ENCODE peak calls at places on chromosomes 12 and 14, in nine cellular contexts. L, H, W, P, K, I, M, Z and T are unnamed samples. For H3K9me3, the result is how much of the 10 kb centered on the place peaks cover.

GRCh38 chr12:119911147-119911546 is 34.0 kb upstream of the CIT start:
- DNase-seq in L (no peak), H (no peak), W (no peak), P (peak), K (no peak), I (no peak), M (no peak), Z (no peak), T (no peak)

GRCh38 chr12:93015970-93016751 is 87.1 kb upstream of the EEA1 start:
- DNase-seq in L (no peak), H (peak), W (no peak), P (peak), K (no peak), I (no peak), M (no peak), Z (no peak), T (peak)

GRCh38 chr12:124440841-124441381 is 126.5 kb downstream of the NCOR2 start:
- DNase-seq in L (no peak), H (no peak), W (no peak), P (no peak), K (no peak), I (peak), M (no peak), Z (no peak), T (no peak)

GRCh38 chr12:67647547-67648305 is 819 bp upstream of the DYRK2 start:
- DNase-seq in L (peak), H (peak), W (peak), P (peak), K (no peak), I (peak), M (peak), Z (peak), T (peak)

GRCh38 chr12:93860659-93861373 is 183.6 kb downstream of the CRADD start:
- DNase-seq in L (no peak), H (no peak), W (no peak), P (no peak), K (no peak), I (no peak), M (no peak), Z (no peak), T (no peak)

GRCh38 chr14:88614218-88614907 is 51.5 kb downstream of the ZC3H14 start:
- DNase-seq in L (no peak), H (no peak), W (no peak), P (peak), K (no peak), I (no peak), M (no peak), Z (no peak), T (peak)

GRCh38 chr12:78194448-78194847 is 363.8 kb downstream of the NAV3 start:
- DNase-seq in L (no peak), H (no peak), W (no peak), P (peak), K (no peak), I (no peak), M (no peak), Z (no peak), T (peak)

GRCh38 chr12:117514016-117514415 is 152.6 kb upstream of the NOS1 start:
- DNase-seq in L (no peak), H (no peak), W (no peak), P (no peak), K (no peak), I (no peak), M (no peak), Z (no peak), T (no peak)

GRCh38 chr12:93173178-93173957 is 204.4 kb upstream of the NUDT4 start:
- DNase-seq in L (no peak), H (no peak), W (no peak), P (peak), K (no peak), I (no peak), M (no peak), Z (no peak), T (no peak)

GRCh38 chr12:79127268-79127895 is 262.8 kb downstream of the SYT1 start:
- DNase-seq in L (no peak), H (peak), W (no peak), P (peak), K (no peak), I (no peak), M (no peak), Z (no peak), T (peak)

GRCh38 chr12:388547-389137 is 478 bp downstream of the KDM5A start:
- DNase-seq in L (no peak), H (peak), W (peak), P (peak), K (no peak), I (peak), M (no peak), Z (no peak), T (peak)

GRCh38 chr12:56350662-56351061 is 9.2 kb downstream of the STAT2 start:
- DNase-seq in L (no peak), H (no peak), W (no peak), P (no peak), K (no peak), I (no peak), M (no peak), Z (no peak), T (no peak)

GRCh38 chr12:124732275-124733075 is 131.2 kb downstream of the SCARB1 start:
- DNase-seq in L (no peak), H (no peak), W (no peak), P (no peak), K (no peak), I (peak), M (peak), Z (no peak), T (no peak)

GRCh38 chr12:28026701-28027100 is 54.2 kb upstream of the PTHLH start:
- DNase-seq in L (no peak), H (no peak), W (no peak), P (no peak), K (no peak), I (no peak), M (no peak), Z (no peak), T (no peak)

GRCh38 chr12:109944975-109945374 is 44.9 kb downstream of the TCHP start:
- DNase-seq in L (peak), H (no peak), W (no peak), P (peak), K (peak), I (peak), M (peak), Z (no peak), T (peak)

GRCh38 chr12:111570090-111570961 is 28.8 kb downstream of the ATXN2 start:
- DNase-seq in L (peak), H (peak), W (no peak), P (peak), K (no peak), I (no peak), M (no peak), Z (no peak), T (peak)

DNA sequence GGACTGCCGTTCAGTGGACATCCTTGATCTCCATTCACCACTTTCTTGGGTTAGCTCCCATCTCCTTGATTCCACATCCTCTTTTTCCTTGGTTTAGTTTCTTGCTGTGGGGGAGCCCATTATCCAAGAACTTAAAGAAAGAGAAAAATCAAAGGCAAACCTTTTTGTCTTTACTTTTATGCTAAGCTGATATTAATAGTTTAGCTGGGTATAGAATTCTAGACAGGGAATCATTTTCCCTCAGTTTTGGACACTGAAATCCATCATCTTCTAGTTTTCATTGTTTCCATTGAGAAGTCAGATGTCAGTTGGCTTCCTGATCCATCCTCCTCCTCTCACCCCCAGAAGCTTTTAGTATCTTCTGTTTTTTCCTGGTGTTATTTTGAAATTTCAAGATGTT is 8.8 kb upstream of the KIF26A start:
- DNase-seq in L (no peak), H (no peak), W (no peak), P (no peak), K (no peak), I (no peak), M (no peak), Z (no peak), T (no peak)
- H3K9me3 ChIP-seq in L (under half), H (under half), W (under half), P (under half), K (under half), I (under half), M (under half), Z (under half), T (under half)

GRCh38 chr12:34372003-34372402 is 349.7 kb downstream of the ALG10 start:
- DNase-seq in L (no peak), H (no peak), W (no peak), P (no peak), K (no peak), I (no peak), M (no peak), Z (no peak), T (no peak)

GRCh38 chr12:34363050-34363673 is 340.9 kb downstream of the ALG10 start:
- DNase-seq in L (no peak), H (no peak), W (no peak), P (no peak), K (no peak), I (no peak), M (no peak), Z (no peak), T (no peak)

GRCh38 chr12:34373926-34374325 is 351.6 kb downstream of the ALG10 start:
- DNase-seq in L (no peak), H (no peak), W (no peak), P (no peak), K (no peak), I (no peak), M (no peak), Z (no peak), T (no peak)

GRCh38 chr12:34371050-34371449 is 348.8 kb downstream of the ALG10 start:
- DNase-seq in L (no peak), H (no peak), W (no peak), P (no peak), K (no peak), I (no peak), M (no peak), Z (no peak), T (no peak)

GRCh38 chr12:34368079-34368478 is 345.8 kb downstream of the ALG10 start:
- DNase-seq in L (no peak), H (no peak), W (no peak), P (no peak), K (no peak), I (no peak), M (no peak), Z (no peak), T (no peak)
- H3K9me3 ChIP-seq in L (half or more), H (under half), W (under half), P (under half), K (under half), I (under half), M (under half), Z (half or more), T (under half)

DNA sequence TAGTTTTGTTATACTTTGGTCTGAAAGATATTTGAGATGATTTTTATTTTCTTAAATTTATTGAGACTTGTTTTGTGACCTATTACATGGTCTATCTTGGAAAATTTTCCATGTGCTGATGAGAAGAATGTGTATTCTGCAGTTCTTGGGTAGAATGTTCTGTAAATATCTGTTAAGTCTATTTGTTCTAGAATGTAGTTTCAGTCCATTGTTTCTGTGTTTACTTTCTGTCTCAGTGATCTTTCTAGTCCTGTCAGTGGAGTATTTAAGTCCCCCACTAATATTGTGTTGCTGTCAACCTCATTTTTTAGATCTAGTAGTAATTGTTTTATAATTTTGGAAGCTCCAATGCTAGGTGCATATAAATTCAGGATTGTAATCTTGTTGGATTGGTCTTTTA is 30.4 kb upstream of the SCAF11 start:
- DNase-seq in L (no peak), H (no peak), W (no peak), P (no peak), K (no peak), I (no peak), M (no peak), Z (no peak), T (no peak)
- H3K9me3 ChIP-seq in L (under half), H (under half), W (under half), P (under half), K (under half), I (under half), M (half or more), Z (under half), T (under half)

DNA sequence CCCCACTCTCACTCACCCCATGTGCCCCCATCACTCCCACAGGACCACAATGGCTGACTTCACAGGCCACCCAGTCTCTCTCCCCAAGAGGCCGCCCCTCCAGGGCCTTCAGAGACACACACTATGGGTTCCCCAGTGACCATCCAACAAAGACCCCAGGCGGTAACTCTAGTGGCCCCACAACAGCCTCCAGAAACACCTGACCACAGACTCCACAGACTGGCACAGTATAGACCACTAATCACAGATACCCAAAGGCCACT is 3.0 kb downstream of the ZNF605 start:
- DNase-seq in L (no peak), H (no peak), W (no peak), P (no peak), K (no peak), I (no peak), M (peak), Z (no peak), T (no peak)
- H3K9me3 ChIP-seq in L (under half), H (under half), W (under half), P (half or more), K (under half), I (under half), M (half or more), Z (half or more), T (under half)

GRCh38 chr12:132354211-132354981 is 25.0 kb upstream of the GALNT9 start:
- DNase-seq in L (no peak), H (no peak), W (no peak), P (no peak), K (no peak), I (peak), M (no peak), Z (no peak), T (no peak)
- H3K9me3 ChIP-seq in L (under half), H (under half), W (under half), P (under half), K (under half), I (under half), M (under half), Z (under half), T (under half)

GRCh38 chr12:2768224-2768961 is 26.4 kb upstream of the FKBP4 start:
- DNase-seq in L (no peak), H (no peak), W (no peak), P (no peak), K (no peak), I (no peak), M (no peak), Z (no peak), T (no peak)
- H3K9me3 ChIP-seq in L (under half), H (under half), W (under half), P (under half), K (under half), I (under half), M (under half), Z (under half), T (under half)

GRCh38 chr12:18888062-18888461 is 150.1 kb downstream of the CAPZA3 start:
- DNase-seq in L (no peak), H (no peak), W (no peak), P (no peak), K (no peak), I (no peak), M (no peak), Z (no peak), T (no peak)
- H3K9me3 ChIP-seq in L (under half), H (under half), W (under half), P (under half), K (under half), I (under half), M (under half), Z (under half), T (under half)

GRCh38 chr14:23703027-23703426 is 66.9 kb downstream of the DHRS2 start:
- DNase-seq in L (no peak), H (no peak), W (no peak), P (no peak), K (no peak), I (no peak), M (no peak), Z (no peak), T (no peak)
- H3K9me3 ChIP-seq in L (under half), H (under half), W (under half), P (under half), K (under half), I (under half), M (half or more), Z (under half), T (under half)

GRCh38 chr14:105660816-105661531 is 134.6 kb downstream of the TMEM121 start:
- DNase-seq in L (no peak), H (no peak), W (no peak), P (no peak), K (no peak), I (no peak), M (no peak), Z (no peak), T (no peak)

GRCh38 chr14:105665951-105666277 is 139.5 kb downstream of the TMEM121 start:
- DNase-seq in L (no peak), H (no peak), W (no peak), P (no peak), K (no peak), I (no peak), M (no peak), Z (no peak), T (no peak)

GRCh38 chr14:105665247-105665950 is 139.0 kb downstream of the TMEM121 start:
- DNase-seq in L (no peak), H (no peak), W (no peak), P (no peak), K (no peak), I (no peak), M (no peak), Z (no peak), T (no peak)

GRCh38 chr14:105666420-105666819 is 140.0 kb downstream of the TMEM121 start:
- DNase-seq in L (no peak), H (no peak), W (no peak), P (no peak), K (no peak), I (no peak), M (no peak), Z (no peak), T (no peak)

GRCh38 chr14:105664691-105665090 is 138.3 kb downstream of the TMEM121 start:
- DNase-seq in L (no peak), H (no peak), W (no peak), P (no peak), K (no peak), I (no peak), M (no peak), Z (no peak), T (no peak)
- H3K9me3 ChIP-seq in L (half or more), H (under half), W (under half), P (under half), K (under half), I (under half), M (under half), Z (under half), T (under half)

GRCh38 chr14:104268725-104269436 is 130.5 kb downstream of the KIF26A start:
- DNase-seq in L (peak), H (no peak), W (no peak), P (no peak), K (no peak), I (peak), M (peak), Z (no peak), T (no peak)

GRCh38 chr14:104266643-104267575 is 128.5 kb downstream of the KIF26A start:
- DNase-seq in L (peak), H (no peak), W (no peak), P (no peak), K (no peak), I (peak), M (no peak), Z (peak), T (no peak)

GRCh38 chr14:104265918-104266642 is 127.7 kb downstream of the KIF26A start:
- DNase-seq in L (peak), H (no peak), W (no peak), P (no peak), K (no peak), I (peak), M (peak), Z (peak), T (no peak)

GRCh38 chr14:104268295-104268694 is 129.9 kb downstream of the KIF26A start:
- DNase-seq in L (no peak), H (no peak), W (no peak), P (no peak), K (no peak), I (no peak), M (no peak), Z (no peak), T (no peak)

GRCh38 chr14:104267895-104268294 is 129.5 kb downstream of the KIF26A start:
- DNase-seq in L (peak), H (no peak), W (no peak), P (no peak), K (no peak), I (peak), M (peak), Z (peak), T (no peak)
- H3K9me3 ChIP-seq in L (under half), H (under half), W (under half), P (under half), K (under half), I (under half), M (under half), Z (under half), T (under half)